ENCODE peak calls at places on chromosomes 12 and 14, in eight cellular contexts. One of them, this sample, is unnamed.

GRCh38 chr14:91142214-91142668 is 28.4 kb downstream of the DGLUCY start:
- DNase-seq in cardiac muscle cell: no peak
- DNase-seq in mesothelial cell of epicardium: no peak
- DNase-seq in MCF 10A: no peak
- DNase-seq in left ventricle myocardium inferior: no peak
- DNase-seq in fibroblast of pulmonary artery: no peak
- DNase-seq in GM23338: no peak
- DNase-seq in thyroid gland: no peak
- DNase-seq in this sample: no peak

GRCh38 chr12:121769297-121769830 is 24.1 kb downstream of the RHOF start:
- DNase-seq in cardiac muscle cell: no peak
- DNase-seq in mesothelial cell of epicardium: no peak
- DNase-seq in MCF 10A: no peak
- DNase-seq in left ventricle myocardium inferior: no peak
- DNase-seq in fibroblast of pulmonary artery: no peak
- DNase-seq in GM23338: no peak
- DNase-seq in thyroid gland: no peak
- DNase-seq in this sample: no peak

GRCh38 chr14:81427348-81428058 is 27.4 kb upstream of the STON2 start:
- DNase-seq in cardiac muscle cell: peak; percentile 8
- DNase-seq in mesothelial cell of epicardium: no peak
- DNase-seq in MCF 10A: no peak
- DNase-seq in left ventricle myocardium inferior: peak; percentile 22
- DNase-seq in fibroblast of pulmonary artery: no peak
- DNase-seq in GM23338: no peak
- DNase-seq in thyroid gland: no peak
- DNase-seq in this sample: no peak

GRCh38 chr14:69093551-69094421 is 59.1 kb downstream of the DCAF5 start:
- DNase-seq in cardiac muscle cell: peak; percentile 20
- DNase-seq in mesothelial cell of epicardium: no peak
- DNase-seq in MCF 10A: no peak
- DNase-seq in left ventricle myocardium inferior: no peak
- DNase-seq in fibroblast of pulmonary artery: peak; percentile 88
- DNase-seq in GM23338: peak; percentile 13
- DNase-seq in thyroid gland: no peak
- DNase-seq in this sample: peak; percentile 66

GRCh38 chr14:61526405-61527312 is 168.7 kb upstream of the HIF1A start:
- DNase-seq in cardiac muscle cell: peak; percentile 33
- DNase-seq in mesothelial cell of epicardium: no peak
- DNase-seq in MCF 10A: peak; percentile 64
- DNase-seq in left ventricle myocardium inferior: peak; percentile 59
- DNase-seq in fibroblast of pulmonary artery: no peak
- DNase-seq in GM23338: no peak
- DNase-seq in thyroid gland: peak; percentile 88
- DNase-seq in this sample: peak; percentile 69

GRCh38 chr12:92411687-92412086 is 266.0 kb upstream of the BTG1 start:
- DNase-seq in cardiac muscle cell: no peak
- DNase-seq in mesothelial cell of epicardium: no peak
- DNase-seq in MCF 10A: no peak
- DNase-seq in left ventricle myocardium inferior: no peak
- DNase-seq in fibroblast of pulmonary artery: no peak
- DNase-seq in GM23338: no peak
- DNase-seq in thyroid gland: no peak
- DNase-seq in this sample: no peak

GRCh38 chr12:93061414-93062099 is 132.5 kb upstream of the EEA1 start:
- DNase-seq in cardiac muscle cell: no peak
- DNase-seq in mesothelial cell of epicardium: no peak
- DNase-seq in MCF 10A: no peak
- DNase-seq in left ventricle myocardium inferior: peak; percentile 55
- DNase-seq in fibroblast of pulmonary artery: no peak
- DNase-seq in GM23338: no peak
- DNase-seq in thyroid gland: no peak
- DNase-seq in this sample: no peak

GRCh38 chr14:90644882-90645281 is 171.3 kb downstream of the TTC7B start:
- DNase-seq in cardiac muscle cell: no peak
- DNase-seq in mesothelial cell of epicardium: no peak
- DNase-seq in MCF 10A: peak; percentile 87
- DNase-seq in left ventricle myocardium inferior: peak; percentile 54
- DNase-seq in fibroblast of pulmonary artery: peak; percentile 86
- DNase-seq in GM23338: no peak
- DNase-seq in thyroid gland: no peak
- DNase-seq in this sample: no peak

GRCh38 chr12:65612440-65612839 is 211.8 kb upstream of the HMGA2 start:
- DNase-seq in cardiac muscle cell: no peak
- DNase-seq in mesothelial cell of epicardium: no peak
- DNase-seq in MCF 10A: peak; percentile 3
- DNase-seq in left ventricle myocardium inferior: no peak
- DNase-seq in fibroblast of pulmonary artery: peak; percentile 76
- DNase-seq in GM23338: no peak
- DNase-seq in thyroid gland: peak; percentile 30
- DNase-seq in this sample: no peak

GRCh38 chr14:103546651-103547454 is 15.6 kb downstream of the BAG5 start:
- DNase-seq in cardiac muscle cell: peak; percentile 69
- DNase-seq in mesothelial cell of epicardium: no peak
- DNase-seq in MCF 10A: peak; percentile 67
- DNase-seq in left ventricle myocardium inferior: peak; percentile 72
- DNase-seq in fibroblast of pulmonary artery: peak; percentile 56
- DNase-seq in GM23338: peak; percentile 87
- DNase-seq in thyroid gland: peak; percentile 76
- DNase-seq in this sample: peak; percentile 86

GRCh38 chr12:25151476-25151875 is 43.5 kb downstream of the DNAI7 start:
- DNase-seq in cardiac muscle cell: peak; percentile 35
- DNase-seq in mesothelial cell of epicardium: no peak
- DNase-seq in MCF 10A: peak; percentile 76
- DNase-seq in left ventricle myocardium inferior: peak; percentile 32
- DNase-seq in fibroblast of pulmonary artery: peak; percentile 96
- DNase-seq in GM23338: peak; percentile 30
- DNase-seq in thyroid gland: no peak
- DNase-seq in this sample: peak; percentile 7

GRCh38 chr14:73726025-73726961 is 12.1 kb upstream of the PNMA1 start:
- DNase-seq in cardiac muscle cell: no peak
- DNase-seq in mesothelial cell of epicardium: no peak
- DNase-seq in MCF 10A: no peak
- DNase-seq in left ventricle myocardium inferior: no peak
- DNase-seq in fibroblast of pulmonary artery: peak; percentile 48
- DNase-seq in GM23338: no peak
- DNase-seq in thyroid gland: no peak
- DNase-seq in this sample: no peak

GRCh38 chr12:109720152-109720855 is 6.7 kb downstream of the FAM222A start:
- DNase-seq in cardiac muscle cell: no peak
- DNase-seq in mesothelial cell of epicardium: no peak
- DNase-seq in MCF 10A: no peak
- DNase-seq in left ventricle myocardium inferior: peak; percentile 57
- DNase-seq in fibroblast of pulmonary artery: no peak
- DNase-seq in GM23338: no peak
- DNase-seq in thyroid gland: no peak
- DNase-seq in this sample: no peak

GRCh38 chr14:51978566-51979398 is 10.6 kb upstream of the RTRAF start:
- DNase-seq in cardiac muscle cell: peak; percentile 88
- DNase-seq in mesothelial cell of epicardium: peak; percentile 65
- DNase-seq in MCF 10A: peak; percentile 80
- DNase-seq in left ventricle myocardium inferior: peak; percentile 81
- DNase-seq in fibroblast of pulmonary artery: peak; percentile 89
- DNase-seq in GM23338: peak; percentile 88
- DNase-seq in thyroid gland: peak; percentile 82
- DNase-seq in this sample: peak; percentile 80

GRCh38 chr12:14601692-14602091 is 34.0 kb upstream of the PLBD1 start:
- DNase-seq in cardiac muscle cell: no peak
- DNase-seq in mesothelial cell of epicardium: no peak
- DNase-seq in MCF 10A: no peak
- DNase-seq in left ventricle myocardium inferior: no peak
- DNase-seq in fibroblast of pulmonary artery: no peak
- DNase-seq in GM23338: no peak
- DNase-seq in thyroid gland: no peak
- DNase-seq in this sample: no peak

GRCh38 chr12:16939871-16940306 is 333.9 kb upstream of the LMO3 start:
- DNase-seq in cardiac muscle cell: peak; percentile 66
- DNase-seq in mesothelial cell of epicardium: no peak
- DNase-seq in MCF 10A: peak; percentile 78
- DNase-seq in left ventricle myocardium inferior: no peak
- DNase-seq in fibroblast of pulmonary artery: peak; percentile 59
- DNase-seq in GM23338: peak; percentile 93
- DNase-seq in thyroid gland: peak; percentile 29
- DNase-seq in this sample: peak; percentile 76
- TF ChIP-seq CTCF in cardiac muscle cell: peak; percentile 56
- TF ChIP-seq CTCF in mesothelial cell of epicardium: peak; percentile 84
- TF ChIP-seq CTCF in MCF 10A: peak; percentile 93
- TF ChIP-seq CTCF in left ventricle myocardium inferior: no peak
- TF ChIP-seq CTCF in fibroblast of pulmonary artery: peak; percentile 56
- TF ChIP-seq CTCF in GM23338: peak; percentile 99
- TF ChIP-seq CTCF in thyroid gland: peak; percentile 65
- TF ChIP-seq CTCF in this sample: peak; percentile 92

DNA sequence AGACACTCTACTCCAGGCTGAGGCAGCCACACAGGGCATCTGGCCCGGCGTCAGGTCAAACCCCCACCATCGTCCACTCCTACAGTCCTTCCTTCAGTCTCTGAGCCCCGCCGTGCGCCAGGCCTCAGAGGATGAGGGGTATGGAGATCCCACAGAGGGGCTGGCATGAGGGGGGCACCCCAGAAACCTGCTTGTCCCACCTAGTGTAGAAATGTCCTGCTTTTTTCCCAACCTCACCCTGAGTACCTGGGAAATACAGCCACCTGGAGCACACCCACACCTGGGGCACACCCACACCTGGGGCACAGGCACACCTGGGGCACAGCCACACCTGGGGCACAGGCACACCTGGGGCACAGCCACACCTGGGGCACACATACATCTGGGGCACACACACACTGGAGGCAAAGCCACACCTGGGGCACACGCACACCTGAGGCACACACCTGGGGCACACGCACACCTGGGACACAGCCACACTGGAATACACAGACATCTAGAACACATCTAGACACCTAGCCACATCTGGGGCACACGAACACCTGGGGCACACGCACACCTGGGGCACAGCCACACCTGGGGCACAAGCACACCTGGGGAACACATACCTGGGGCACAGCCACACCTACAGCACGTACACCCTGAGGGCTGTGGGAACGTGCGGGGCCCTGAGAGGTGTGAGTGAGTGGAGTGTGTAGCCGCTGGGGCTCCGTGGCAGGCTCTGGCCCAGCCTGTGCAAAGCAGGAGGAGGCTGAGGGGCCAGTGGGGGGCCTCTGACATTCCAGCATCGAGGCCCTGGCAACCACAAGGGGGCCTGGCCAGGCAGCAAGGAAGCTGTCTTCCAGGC is 18.4 kb downstream of the AKT1 start:
- DNase-seq in cardiac muscle cell: peak; percentile 23
- DNase-seq in mesothelial cell of epicardium: no peak
- DNase-seq in MCF 10A: no peak
- DNase-seq in left ventricle myocardium inferior: no peak
- DNase-seq in fibroblast of pulmonary artery: no peak
- DNase-seq in GM23338: peak; percentile 41
- DNase-seq in thyroid gland: no peak
- DNase-seq in this sample: no peak
- TF ChIP-seq CTCF in cardiac muscle cell: no peak
- TF ChIP-seq CTCF in mesothelial cell of epicardium: no peak
- TF ChIP-seq CTCF in MCF 10A: no peak
- TF ChIP-seq CTCF in left ventricle myocardium inferior: no peak
- TF ChIP-seq CTCF in fibroblast of pulmonary artery: no peak
- TF ChIP-seq CTCF in GM23338: peak; percentile 33
- TF ChIP-seq CTCF in thyroid gland: peak; percentile 13
- TF ChIP-seq CTCF in this sample: no peak

GRCh38 chr12:108440736-108441135 is 74.3 kb upstream of the FICD start:
- DNase-seq in cardiac muscle cell: no peak
- DNase-seq in mesothelial cell of epicardium: no peak
- DNase-seq in MCF 10A: no peak
- DNase-seq in left ventricle myocardium inferior: no peak
- DNase-seq in fibroblast of pulmonary artery: no peak
- DNase-seq in GM23338: peak; percentile 60
- DNase-seq in thyroid gland: no peak
- DNase-seq in this sample: no peak

GRCh38 chr12:108446766-108447165 is 68.3 kb upstream of the FICD start:
- DNase-seq in cardiac muscle cell: no peak
- DNase-seq in mesothelial cell of epicardium: no peak
- DNase-seq in MCF 10A: peak; percentile 89
- DNase-seq in left ventricle myocardium inferior: peak; percentile 34
- DNase-seq in fibroblast of pulmonary artery: peak; percentile 67
- DNase-seq in GM23338: no peak
- DNase-seq in thyroid gland: no peak
- DNase-seq in this sample: no peak

GRCh38 chr12:108442077-108442476 is 73.0 kb upstream of the FICD start:
- DNase-seq in cardiac muscle cell: no peak
- DNase-seq in mesothelial cell of epicardium: no peak
- DNase-seq in MCF 10A: peak; percentile 20
- DNase-seq in left ventricle myocardium inferior: no peak
- DNase-seq in fibroblast of pulmonary artery: no peak
- DNase-seq in GM23338: peak; percentile 94
- DNase-seq in thyroid gland: no peak
- DNase-seq in this sample: no peak

GRCh38 chr12:108441549-108441948 is 73.5 kb upstream of the FICD start:
- DNase-seq in cardiac muscle cell: no peak
- DNase-seq in mesothelial cell of epicardium: no peak
- DNase-seq in MCF 10A: no peak
- DNase-seq in left ventricle myocardium inferior: no peak
- DNase-seq in fibroblast of pulmonary artery: no peak
- DNase-seq in GM23338: peak; percentile 45
- DNase-seq in thyroid gland: no peak
- DNase-seq in this sample: no peak

DNA sequence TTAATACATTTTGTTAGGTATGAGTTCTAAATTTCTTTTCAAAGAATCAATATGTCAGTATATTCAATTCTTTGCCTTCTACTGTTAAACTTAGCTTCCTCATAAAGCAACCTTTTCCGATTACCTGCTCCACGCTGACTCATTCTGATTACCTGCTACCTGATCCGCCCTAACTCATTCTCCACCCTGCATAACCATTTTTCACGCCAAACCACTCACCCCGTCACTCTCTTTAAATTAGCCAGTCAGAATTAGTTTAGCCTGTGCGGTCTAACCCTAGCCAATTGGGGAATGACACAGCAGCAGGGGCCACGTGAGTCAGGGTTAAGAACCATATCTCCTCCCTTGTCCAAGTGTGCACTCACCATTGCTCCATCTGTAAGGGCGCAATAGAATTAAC is 72.2 kb upstream of the FICD start:
- DNase-seq in cardiac muscle cell: no peak
- DNase-seq in mesothelial cell of epicardium: no peak
- DNase-seq in MCF 10A: no peak
- DNase-seq in left ventricle myocardium inferior: no peak
- DNase-seq in fibroblast of pulmonary artery: no peak
- DNase-seq in GM23338: peak; percentile 30
- DNase-seq in thyroid gland: no peak
- DNase-seq in this sample: no peak
- TF ChIP-seq CTCF in cardiac muscle cell: no peak
- TF ChIP-seq CTCF in mesothelial cell of epicardium: no peak
- TF ChIP-seq CTCF in MCF 10A: no peak
- TF ChIP-seq CTCF in left ventricle myocardium inferior: no peak
- TF ChIP-seq CTCF in fibroblast of pulmonary artery: no peak
- TF ChIP-seq CTCF in GM23338: no peak
- TF ChIP-seq CTCF in thyroid gland: no peak
- TF ChIP-seq CTCF in this sample: no peak

DNA sequence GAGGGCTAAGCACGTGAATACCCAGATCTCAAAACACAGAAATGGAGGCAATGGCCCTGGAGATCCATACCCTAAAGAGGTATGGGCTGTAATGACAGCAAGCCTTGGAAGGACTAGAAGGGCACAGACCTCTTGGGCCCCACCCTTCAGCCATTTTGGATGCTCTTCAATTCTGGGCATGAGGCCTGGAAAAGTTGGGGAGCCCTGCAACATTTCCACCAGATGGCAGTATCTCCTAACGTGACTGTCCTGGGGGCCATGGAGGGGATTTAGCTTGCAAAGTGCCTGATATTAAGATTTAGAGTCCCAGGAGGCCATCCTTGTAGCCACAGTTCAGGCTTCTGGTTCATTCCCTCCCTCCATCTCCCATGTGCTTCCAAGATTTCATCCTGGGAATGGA is 30.2 kb downstream of the KCNA5 start:
- DNase-seq in cardiac muscle cell: no peak
- DNase-seq in mesothelial cell of epicardium: no peak
- DNase-seq in MCF 10A: no peak
- DNase-seq in left ventricle myocardium inferior: no peak
- DNase-seq in fibroblast of pulmonary artery: peak; percentile 3
- DNase-seq in GM23338: peak; percentile 77
- DNase-seq in thyroid gland: no peak
- DNase-seq in this sample: no peak
- TF ChIP-seq CTCF in cardiac muscle cell: peak; percentile 45
- TF ChIP-seq CTCF in mesothelial cell of epicardium: no peak
- TF ChIP-seq CTCF in MCF 10A: no peak
- TF ChIP-seq CTCF in left ventricle myocardium inferior: no peak
- TF ChIP-seq CTCF in fibroblast of pulmonary artery: no peak
- TF ChIP-seq CTCF in GM23338: peak; percentile 81
- TF ChIP-seq CTCF in thyroid gland: no peak
- TF ChIP-seq CTCF in this sample: no peak

This sample was measured in Calu3.